ENCODE peak calls at places on chromosome 10, in eight cellular contexts. K is substantia nigra; O is right lobe of liver; R is stimulated activated CD8-positive, alpha-beta memory T cell treated with anti-CD3 and anti-CD28 coated beads, Interleukin-4, amount 100 ng/mL, for 24 hours; I is T-helper 2 cell; T is ACHN; Y is DND-41; N is IMR-90. A is an unnamed sample.

GRCh38 chr10:1362589-1363465 is 306.6 kb downstream of the WDR37 start:
- DNase-seq in I (no peak), O (no peak), T (no peak), Y (no peak), K (no peak), R (no peak), N (no peak), A (no peak)

GRCh38 chr10:6607187-6607586 is 27.1 kb upstream of the PRKCQ start:
- DNase-seq in O (no peak), T (no peak), N (no peak), K (no peak), I (peak), Y (peak), R (no peak), A (no peak)

GRCh38 chr10:79331709-79332108 is 15.6 kb upstream of the PPIF start:
- DNase-seq in O (no peak), Y (no peak), K (no peak), T (peak), I (peak), R (peak), N (peak), A (peak)

GRCh38 chr10:86967481-86967941 is 771 bp upstream of the ADIRF start:
- DNase-seq in T (no peak), I (no peak), O (no peak), N (no peak), R (no peak), Y (no peak), K (no peak), A (no peak)

GRCh38 chr10:64630534-64630933 is 1109.3 kb downstream of the REEP3 start:
- DNase-seq in N (no peak), K (no peak), I (no peak), R (no peak), O (no peak), Y (no peak), T (no peak), A (no peak)

GRCh38 chr10:46518028-46518725 is 38.3 kb downstream of the GPRIN2 start:
- DNase-seq in K (no peak), R (no peak), O (peak), I (no peak), Y (peak), N (no peak), T (no peak), A (no peak)

GRCh38 chr10:3838723-3839437 is 53.9 kb upstream of the KLF6 start:
- DNase-seq in Y (no peak), T (no peak), O (no peak), N (no peak), I (no peak), R (no peak), K (no peak), A (peak)

GRCh38 chr10:132685121-132685891 is 100.6 kb downstream of the NKX6-2 start:
- DNase-seq in N (peak), I (no peak), R (no peak), K (peak), Y (peak), O (peak), T (no peak), A (peak)

GRCh38 chr10:92024700-92025099 is 101.1 kb downstream of the BTAF1 start:
- DNase-seq in I (no peak), T (no peak), Y (no peak), R (no peak), K (no peak), O (no peak), N (peak), A (peak)

GRCh38 chr10:52951819-52952218 is 179.2 kb upstream of the MBL2 start:
- DNase-seq in R (no peak), O (peak), N (peak), K (no peak), T (peak), Y (no peak), I (peak), A (peak)

GRCh38 chr10:130045091-130045652 is 65.5 kb downstream of the C10orf143 start:
- DNase-seq in T (no peak), I (no peak), K (no peak), R (no peak), O (no peak), Y (peak), N (no peak), A (peak)

A was measured in EH.